ENCODE peak calls at places on chromosomes 4 and X, in ten cellular contexts. O, W, N, Y, Z, C, S, G, T and R are unnamed samples.

GRCh38 chrX:52923781-52924241 is 26.7 kb downstream of the FAM156B start:
- DNase-seq in W (no peak), C (no peak), G (peak), N (no peak), S (peak), Z (no peak), O (peak), Y (peak), T (peak), R (no peak)

GRCh38 chrX:78104447-78105176 is 564 bp downstream of the PGK1 start:
- DNase-seq in T (peak), S (peak), Y (peak), G (peak), N (peak), W (peak), Z (no peak), O (peak), C (peak), R (peak)

GRCh38 chrX:139172731-139173130 is 357.8 kb upstream of the F9 start:
- DNase-seq in G (no peak), T (no peak), W (no peak), Y (no peak), C (no peak), S (no peak), Z (no peak), N (no peak), O (no peak), R (no peak)

GRCh38 chr4:932713-933070 is 432 bp downstream of the TMEM175 start:
- DNase-seq in Z (no peak), Y (no peak), N (no peak), C (no peak), T (no peak), G (peak), O (peak), S (no peak), W (peak), R (no peak)

GRCh38 chr4:94941706-94942105 is 184.0 kb downstream of the BMPR1B start:
- DNase-seq in T (no peak), W (no peak), G (no peak), O (no peak), S (no peak), Y (no peak), Z (no peak), C (no peak), N (no peak), R (no peak)

GRCh38 chr4:13521047-13521446 is 23.3 kb downstream of the NKX3-2 start:
- DNase-seq in C (no peak), S (no peak), Y (no peak), N (no peak), T (no peak), G (no peak), Z (no peak), W (no peak), O (no peak), R (no peak)

GRCh38 chrX:41779058-41779564 is 55.1 kb downstream of the GPR82 start:
- DNase-seq in G (peak), Y (no peak), Z (no peak), T (peak), N (no peak), O (peak), W (no peak), C (no peak), S (peak), R (no peak)

GRCh38 chr4:123564758-123565346 is 168.3 kb downstream of the SPRY1 start:
- DNase-seq in T (peak), O (peak), N (no peak), Y (peak), W (peak), C (no peak), S (peak), Z (no peak), G (peak), R (no peak)

GRCh38 chr4:109658871-109659410 is 44.3 kb downstream of the CASP6 start:
- DNase-seq in C (no peak), G (peak), W (no peak), Y (no peak), N (no peak), O (no peak), Z (no peak), T (no peak), S (no peak), R (no peak)

GRCh38 chr4:40099010-40099409 is 42.4 kb downstream of the N4BP2 start:
- DNase-seq in T (no peak), G (no peak), Z (no peak), W (no peak), Y (no peak), N (no peak), O (no peak), S (no peak), C (no peak), R (no peak)

GRCh38 chr4:21835712-21836111 is 112.9 kb downstream of the KCNIP4 start:
- DNase-seq in C (no peak), T (peak), G (no peak), S (peak), W (no peak), Y (no peak), O (no peak), N (no peak), Z (no peak), R (no peak)

GRCh38 chrX:132412208-132412607 is 76.6 kb downstream of the MBNL3 start:
- DNase-seq in C (peak), T (no peak), N (no peak), Y (no peak), G (no peak), S (no peak), O (no peak), W (no peak), Z (no peak), R (no peak)

GRCh38 chr4:173130671-173131070 is 37.9 kb upstream of the GALNT7 start:
- DNase-seq in W (no peak), T (no peak), S (no peak), Y (no peak), Z (no peak), O (no peak), C (no peak), G (no peak), N (no peak), R (no peak)

GRCh38 chrX:10085223-10085622 is 71.6 kb upstream of the CLCN4 start:
- DNase-seq in T (peak), C (no peak), W (no peak), O (no peak), Z (no peak), N (no peak), G (no peak), Y (no peak), S (no peak), R (no peak)

GRCh38 chrX:3788494-3789233 is 75.2 kb upstream of the PRKX start:
- DNase-seq in W (no peak), Z (no peak), N (no peak), Y (no peak), C (no peak), O (no peak), T (no peak), S (no peak), G (no peak), R (no peak)

GRCh38 chrX:22559506-22559905 is 286.8 kb downstream of the CBLL2 start:
- DNase-seq in S (no peak), C (no peak), O (no peak), G (no peak), N (no peak), W (no peak), T (peak), Y (no peak), Z (no peak), R (no peak)

GRCh38 chrX:13770013-13770412 is 35.5 kb downstream of the OFD1 start:
- DNase-seq in T (no peak), G (no peak), S (no peak), N (no peak), Z (no peak), Y (no peak), O (no peak), W (no peak), C (no peak), R (no peak)

GRCh38 chr4:30283336-30283735 is 436.8 kb upstream of the PCDH7 start:
- DNase-seq in T (no peak), W (no peak), Y (no peak), G (no peak), Z (no peak), S (no peak), N (no peak), C (no peak), O (no peak), R (no peak)

GRCh38 chr4:85929926-85930325 is 429.9 kb downstream of the MAPK10 start:
- DNase-seq in W (no peak), N (no peak), S (no peak), C (peak), O (no peak), G (no peak), Y (peak), T (no peak), Z (no peak), R (peak)

GRCh38 chr4:153082322-153083301 is 121.6 kb upstream of the TRIM2 start:
- DNase-seq in S (no peak), O (no peak), T (no peak), C (no peak), N (no peak), Z (no peak), W (no peak), G (peak), Y (no peak), R (peak)

GRCh38 chrX:23904096-23904495 is 3.6 kb downstream of the APOO start:
- DNase-seq in N (no peak), W (no peak), Z (no peak), O (no peak), S (no peak), G (peak), Y (no peak), C (no peak), T (peak), R (no peak)

GRCh38 chr4:138553001-138553845 is 311.1 kb upstream of the SLC7A11 start:
- DNase-seq in W (no peak), G (no peak), N (no peak), S (no peak), Z (no peak), T (no peak), Y (no peak), C (no peak), O (no peak), R (peak)

GRCh38 chrX:151537572-151537971 is 25.9 kb upstream of the PASD1 start:
- DNase-seq in S (no peak), W (no peak), Z (no peak), C (no peak), T (no peak), Y (no peak), G (no peak), O (no peak), N (no peak), R (no peak)

GRCh38 chrX:149704664-149705063 is 7.2 kb upstream of the MAGEA11 start:
- DNase-seq in Z (no peak), S (no peak), N (no peak), C (no peak), O (no peak), G (no peak), T (no peak), Y (no peak), W (no peak), R (no peak)

GRCh38 chr4:26717332-26717731 is 133.4 kb downstream of the TBC1D19 start:
- DNase-seq in W (no peak), G (peak), O (peak), T (peak), Y (no peak), N (no peak), Z (no peak), S (peak), C (no peak), R (no peak)